ENCODE peak calls at places on chromosomes 16 and 17, in six cellular contexts. K is endothelial cell of umbilical vein, A is HepG2, S is NB4, R is A549, G is K562. P is an unnamed sample.

GRCh38 chr17:33732116-33732515 is 439.0 kb upstream of the ASIC2 start:
- DNase-seq in K (peak), A (peak), S (peak), R (peak), G (peak), P (no peak)

GRCh38 chr17:73166731-73167581 is 2.1 kb downstream of the SSTR2 start:
- DNase-seq in K (no peak), A (no peak), S (peak), R (no peak), G (no peak), P (no peak)

GRCh38 chr16:73060948-73061495 is 13.1 kb upstream of the ZFHX3 start:
- DNase-seq in K (no peak), A (no peak), S (no peak), R (no peak), G (no peak), P (no peak)

GRCh38 chr17:21288581-21289017 is 4.1 kb downstream of the MAP2K3 start:
- DNase-seq in K (no peak), A (no peak), S (peak), R (no peak), G (no peak), P (peak)

GRCh38 chr17:5759501-5759925 is 175.2 kb upstream of the NLRP1 start:
- DNase-seq in K (peak), A (no peak), S (no peak), R (no peak), G (no peak), P (no peak)

GRCh38 chr17:4833941-4834501 is 881 bp downstream of the MINK1 start:
- DNase-seq in K (peak), A (peak), S (peak), R (no peak), G (peak), P (no peak)

GRCh38 chr17:59776577-59776976 is 69.1 kb downstream of the VMP1 start:
- DNase-seq in K (no peak), A (no peak), S (no peak), R (no peak), G (no peak), P (no peak)

GRCh38 chr17:80870401-80870800 is 121.2 kb upstream of the CHMP6 start:
- DNase-seq in K (no peak), A (no peak), S (peak), R (no peak), G (no peak), P (no peak)

GRCh38 chr16:52237823-52238222 is 309.1 kb downstream of the TOX3 start:
- DNase-seq in K (no peak), A (no peak), S (no peak), R (no peak), G (no peak), P (no peak)

GRCh38 chr16:52235186-52235585 is 311.8 kb downstream of the TOX3 start:
- DNase-seq in K (no peak), A (no peak), S (no peak), R (no peak), G (no peak), P (no peak)

DNA sequence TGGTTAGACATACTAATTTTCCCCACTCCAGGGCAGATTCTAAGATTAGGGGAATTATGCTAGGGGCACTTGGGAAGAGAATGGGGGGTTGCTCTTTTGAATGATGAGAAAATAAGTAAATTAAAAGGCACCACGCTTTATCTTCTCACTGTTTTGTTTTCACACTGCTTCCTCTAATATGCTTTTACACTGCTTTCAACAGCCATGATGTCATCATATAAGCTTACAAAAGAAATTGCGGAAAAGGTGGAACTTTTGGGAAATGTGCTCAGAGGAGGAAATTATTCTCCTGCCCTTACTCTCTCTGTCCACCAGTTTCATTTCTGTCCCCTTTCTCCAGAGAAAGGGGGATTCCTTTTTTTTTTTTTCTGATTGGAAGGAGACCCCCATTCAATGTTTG is 308.2 kb downstream of the TOX3 start:
- DNase-seq in K (no peak), A (no peak), S (no peak), R (no peak), G (no peak), P (no peak)
- TF ChIP-seq MYC in K (no peak), A (no peak), S (no peak), R (no peak), G (no peak), P (no peak)

DNA sequence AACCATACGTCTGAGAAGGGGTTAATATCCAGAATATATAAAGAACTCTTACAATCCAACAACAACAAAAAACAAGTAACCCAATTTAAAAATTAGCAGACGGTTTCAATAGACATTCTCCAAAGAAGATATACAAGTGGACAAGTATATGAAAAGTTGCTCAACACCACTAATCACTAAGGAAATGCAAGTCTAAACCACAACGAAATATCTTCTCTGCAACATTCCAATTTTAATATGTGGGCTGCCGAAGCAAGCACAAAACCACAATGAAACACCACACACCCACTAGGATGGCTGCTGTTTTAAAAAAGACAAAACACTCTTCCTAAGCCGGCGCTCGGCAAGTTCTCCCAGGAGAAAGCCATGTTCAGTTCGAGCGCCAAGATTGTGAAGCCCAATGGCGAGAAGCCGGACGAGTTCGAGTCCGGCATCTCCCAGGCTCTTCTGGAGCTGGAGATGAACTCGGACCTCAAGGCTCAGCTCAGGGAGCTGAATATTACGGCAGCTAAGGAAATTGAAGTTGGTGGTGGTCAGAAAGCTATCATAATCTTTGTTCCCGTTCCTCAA is 5.9 kb upstream of the SLC13A2 start:
- DNase-seq in K (no peak), A (no peak), S (peak), R (no peak), G (no peak), P (no peak)
- TF ChIP-seq MYC in K (no peak), A (no peak), S (no peak), R (no peak), G (no peak), P (no peak)

DNA sequence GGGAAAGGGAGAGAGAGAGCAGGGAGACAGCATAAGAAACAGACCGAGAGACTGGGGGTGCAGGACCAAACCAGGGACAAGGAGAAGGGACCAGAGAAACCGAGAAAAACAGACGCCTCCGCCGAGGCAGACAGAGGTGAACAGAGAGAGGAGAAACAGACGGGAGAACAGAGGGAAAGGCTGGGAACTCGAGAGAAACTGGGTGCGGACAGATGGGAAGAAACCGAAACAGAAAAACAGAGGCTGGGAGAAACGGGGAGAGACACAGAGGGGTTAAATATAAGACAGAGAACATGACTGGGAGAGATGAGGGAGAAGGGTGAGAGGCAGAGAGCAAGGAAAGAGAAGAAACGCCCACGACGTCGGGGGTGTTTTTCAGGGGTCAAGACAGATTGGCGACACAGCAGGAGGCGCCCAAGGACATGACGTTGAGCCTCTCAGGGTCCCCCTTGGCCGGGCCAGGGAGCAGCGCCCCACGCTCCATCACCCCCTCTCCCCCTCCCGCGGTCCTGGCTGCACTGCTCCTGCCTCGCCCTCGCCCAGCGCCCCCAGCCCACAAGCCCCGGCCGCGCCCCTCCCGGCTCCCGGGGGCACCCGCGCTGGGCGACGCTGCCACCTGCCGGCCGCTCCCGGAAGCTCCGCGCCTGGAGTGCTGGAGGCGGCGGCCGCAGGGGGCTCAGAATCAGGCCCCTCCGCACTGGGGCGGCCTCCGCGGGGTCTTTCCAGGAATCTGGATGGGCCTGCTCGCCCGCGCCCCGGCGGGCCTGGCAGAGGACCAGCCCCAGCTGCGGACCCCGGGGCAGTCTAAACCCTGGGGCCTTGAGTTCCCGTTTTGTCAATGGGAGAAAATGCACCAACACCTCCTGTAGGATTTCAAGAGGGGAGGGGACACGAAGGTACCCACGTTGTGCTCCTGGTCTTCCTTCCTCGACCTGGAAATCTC is 1.3 kb upstream of the TMEM92 start:
- DNase-seq in K (peak), A (no peak), S (peak), R (peak), G (peak), P (no peak)
- TF ChIP-seq MYC in K (no peak), A (peak), S (no peak), R (no peak), G (no peak), P (no peak)

GRCh38 chr17:61634942-61635538 is 44.0 kb upstream of the NACA2 start:
- DNase-seq in K (no peak), A (no peak), S (no peak), R (no peak), G (no peak), P (no peak)

GRCh38 chr17:61638087-61638486 is 47.1 kb upstream of the NACA2 start:
- DNase-seq in K (no peak), A (no peak), S (no peak), R (no peak), G (no peak), P (no peak)

GRCh38 chr17:61634011-61634539 is 43.1 kb upstream of the NACA2 start:
- DNase-seq in K (no peak), A (no peak), S (no peak), R (no peak), G (no peak), P (no peak)

GRCh38 chr17:61632826-61633225 is 41.8 kb upstream of the NACA2 start:
- DNase-seq in K (no peak), A (no peak), S (no peak), R (no peak), G (no peak), P (no peak)

DNA sequence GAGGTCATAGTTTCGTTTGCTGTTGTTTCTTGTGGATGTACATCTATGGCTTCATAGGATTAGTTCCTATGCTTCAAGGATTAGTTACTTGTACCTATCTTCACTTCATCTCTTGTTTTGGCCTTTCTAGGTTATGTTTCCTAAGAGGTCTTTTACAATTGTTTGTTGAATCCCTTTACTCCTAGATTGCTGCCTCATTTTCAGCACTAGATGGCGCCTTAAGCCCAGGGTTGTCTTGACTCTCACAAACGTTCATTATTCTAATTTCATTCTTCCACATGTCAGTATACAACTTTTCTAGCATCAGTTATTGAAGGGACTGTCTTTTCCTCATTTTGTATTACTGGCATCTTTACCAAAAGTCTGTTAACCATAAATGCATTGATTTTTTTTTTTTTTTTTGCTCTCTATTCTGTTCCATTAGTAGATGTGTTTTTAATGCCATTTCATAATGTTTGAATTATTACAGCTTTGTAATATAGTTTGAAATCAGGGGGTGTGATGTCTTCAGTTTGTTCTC is 45.0 kb upstream of the NACA2 start:
- DNase-seq in K (peak), A (peak), S (peak), R (no peak), G (peak), P (peak)
- TF ChIP-seq MYC in K (no peak), A (no peak), S (no peak), R (no peak), G (no peak), P (no peak)

GRCh38 chr17:18252160-18252559 is 6.4 kb downstream of the FLII start:
- DNase-seq in K (no peak), A (no peak), S (no peak), R (no peak), G (no peak), P (no peak)

GRCh38 chr17:18253187-18253884 is 5.2 kb downstream of the FLII start:
- DNase-seq in K (no peak), A (no peak), S (no peak), R (no peak), G (no peak), P (no peak)

GRCh38 chr17:18254888-18255649 is 3.5 kb downstream of the FLII start:
- DNase-seq in K (no peak), A (no peak), S (no peak), R (no peak), G (peak), P (no peak)

GRCh38 chr17:18256351-18256750 is 2.2 kb downstream of the FLII start:
- DNase-seq in K (no peak), A (no peak), S (no peak), R (no peak), G (no peak), P (no peak)

DNA sequence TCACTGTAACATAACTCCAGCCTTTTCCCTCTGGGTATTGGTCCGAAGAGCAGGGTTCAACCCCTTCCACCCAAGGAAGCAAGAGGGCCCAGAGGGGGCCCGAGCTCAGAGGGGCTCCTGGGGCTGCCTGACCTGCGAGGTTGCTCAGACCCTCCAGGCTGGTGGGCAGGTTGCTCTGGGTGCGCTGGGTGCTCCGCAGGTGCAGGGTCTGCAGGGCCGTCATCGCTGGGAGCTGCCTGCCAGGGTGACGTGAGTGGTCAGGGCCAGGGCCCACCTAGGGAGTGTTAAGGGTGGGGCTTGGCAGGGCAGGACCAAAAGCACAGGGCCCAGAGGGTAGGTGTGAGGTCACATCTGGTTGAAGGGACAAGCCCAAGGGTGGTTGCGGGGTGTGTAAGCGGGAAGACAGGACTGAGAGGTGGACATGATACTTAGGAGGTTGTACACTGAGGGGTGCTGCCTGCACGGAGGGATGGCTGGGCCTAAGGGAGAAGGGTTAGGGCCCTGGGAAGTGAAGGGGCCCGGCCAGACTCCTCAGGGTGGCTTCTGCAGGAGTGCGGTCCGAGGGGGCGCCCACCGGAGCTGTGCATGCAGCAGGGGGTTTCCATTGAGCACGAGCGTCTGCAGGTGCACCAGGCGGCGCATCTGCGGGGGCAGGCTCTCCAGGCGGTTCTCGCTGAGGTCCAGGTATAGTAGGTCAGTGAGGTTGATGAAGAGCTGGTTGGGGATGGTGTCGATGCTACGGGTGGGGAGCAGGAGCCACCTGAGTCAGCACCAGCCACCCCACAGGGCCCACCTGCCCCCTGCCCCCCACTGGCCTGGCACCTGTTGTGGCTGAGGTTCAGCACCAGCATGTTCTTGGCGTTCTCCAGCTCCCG is 4.4 kb downstream of the FLII start:
- DNase-seq in K (no peak), A (no peak), S (no peak), R (no peak), G (no peak), P (no peak)
- TF ChIP-seq MYC in K (no peak), A (no peak), S (no peak), R (no peak), G (no peak), P (no peak)

GRCh38 chr16:23597003-23597756 is 1.1 kb upstream of the NDUFAB1 start:
- DNase-seq in K (peak), A (peak), S (peak), R (peak), G (peak), P (no peak)
- TF ChIP-seq MYC in K (no peak), A (no peak), S (no peak), R (no peak), G (peak), P (no peak)

GRCh38 chr17:1764274-1764673 is 2.4 kb downstream of the SERPINF1 start:
- DNase-seq in K (peak), A (no peak), S (peak), R (no peak), G (no peak), P (no peak)
- TF ChIP-seq MYC in K (no peak), A (peak), S (peak), R (no peak), G (no peak), P (no peak)

GRCh38 chr16:9874233-9874632 is 308.0 kb downstream of the GRIN2A start:
- DNase-seq in K (no peak), A (no peak), S (no peak), R (no peak), G (no peak), P (no peak)
- TF ChIP-seq MYC in K (no peak), A (no peak), S (no peak), R (no peak), G (no peak), P (no peak)

DNA sequence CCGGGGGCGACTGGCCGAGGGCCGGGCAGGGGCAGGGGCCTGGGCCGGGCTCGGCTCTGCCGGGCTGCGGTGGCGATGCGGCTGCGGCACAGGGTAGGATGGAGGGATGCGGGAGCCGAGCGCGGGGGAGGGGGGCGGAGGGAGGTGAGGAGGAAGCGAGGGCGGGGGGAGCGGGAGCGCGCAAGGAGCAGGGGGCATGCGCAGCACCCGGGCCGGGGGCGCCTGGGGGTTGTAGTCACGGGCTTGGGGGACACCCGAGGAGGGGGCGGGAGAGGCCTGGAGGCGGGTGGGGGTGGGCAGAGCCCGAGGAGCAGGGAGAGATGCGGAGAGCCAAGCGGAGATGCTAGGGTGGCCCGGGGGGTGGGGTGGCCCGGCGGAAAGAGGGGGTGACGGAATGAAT is at the start of gene STX1B:
- DNase-seq in K (no peak), A (no peak), S (no peak), R (no peak), G (no peak), P (no peak)
- TF ChIP-seq MYC in K (no peak), A (no peak), S (no peak), R (no peak), G (no peak), P (no peak)

DNA sequence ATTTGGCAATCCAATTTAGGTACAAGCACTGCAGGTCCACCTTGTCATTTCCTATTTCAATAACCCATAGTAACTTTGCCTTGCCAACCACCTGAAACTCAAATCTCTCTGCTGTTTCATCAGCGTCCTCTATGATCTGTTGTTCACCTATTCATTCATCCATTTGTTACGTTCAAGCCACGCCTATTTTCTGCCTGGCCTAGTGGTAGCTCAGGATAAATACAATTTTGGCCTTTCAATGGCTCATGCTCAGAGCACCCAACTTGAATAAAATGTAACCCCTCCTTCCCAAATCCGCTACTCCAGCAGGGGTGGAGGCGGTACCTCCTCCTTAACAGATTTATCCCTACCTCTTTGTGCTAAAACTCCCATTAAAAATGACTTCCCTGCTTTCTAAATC is 3.6 kb upstream of the FBXO47 start:
- DNase-seq in K (no peak), A (no peak), S (no peak), R (no peak), G (peak), P (no peak)
- TF ChIP-seq MYC in K (no peak), A (no peak), S (no peak), R (no peak), G (no peak), P (no peak)